ENCODE peak calls at places on chromosome 19, in four cellular contexts. F is body of pancreas, K is ovary, U is vagina. S is an unnamed sample.

GRCh38 chr19:6260912-6261636 is 18.7 kb downstream of the MLLT1 start:
- DNase-seq in U (no peak), K (no peak), F (peak; percentile 37), S (no peak)

GRCh38 chr19:54674021-54674617 is 11.3 kb downstream of the LILRB4 start:
- DNase-seq in U (no peak), K (no peak), F (no peak), S (no peak)

GRCh38 chr19:13135068-13136062 is 14.8 kb downstream of the STX10 start:
- DNase-seq in F (no peak), U (no peak), K (no peak), S (no peak)

GRCh38 chr19:16901491-16902175 is 12.8 kb downstream of the F2RL3 start:
- DNase-seq in F (no peak), K (no peak), U (no peak), S (no peak)

GRCh38 chr19:23527797-23528196 is 132.5 kb upstream of the ZNF91 start:
- DNase-seq in K (no peak), U (no peak), F (no peak), S (no peak)

GRCh38 chr19:46126086-46126485 is 1.6 kb upstream of the IGFL3 start:
- DNase-seq in U (no peak), F (no peak), K (no peak), S (no peak)

GRCh38 chr19:41398042-41398403 is 405 bp downstream of the BCKDHA start:
- DNase-seq in K (no peak), F (no peak), U (no peak), S (no peak)

GRCh38 chr19:406999-407491 is 1.9 kb downstream of the C2CD4C start:
- DNase-seq in K (no peak), F (no peak), U (no peak), S (no peak)

GRCh38 chr19:34135401-34135800 is 36.9 kb upstream of the LSM14A start:
- DNase-seq in K (no peak), U (no peak), F (peak; percentile 64), S (no peak)

GRCh38 chr19:45591004-45591637 is 6.5 kb upstream of the OPA3 start:
- DNase-seq in U (no peak), F (peak; percentile 69), K (no peak), S (no peak)

GRCh38 chr19:43265664-43266025 is 3.7 kb downstream of the PSG9 start:
- DNase-seq in K (no peak), F (no peak), U (no peak), S (no peak)

GRCh38 chr19:18385675-18386542 is at the start of gene GDF15:
- DNase-seq in F (peak; percentile 91), K (peak; percentile 50), U (no peak), S (no peak)

GRCh38 chr19:7830272-7830771 is 304 bp downstream of the EVI5L start:
- DNase-seq in K (peak; percentile 36), U (no peak), F (peak; percentile 39), S (no peak)

GRCh38 chr19:7888826-7889217 is 512 bp downstream of the LRRC8E start:
- DNase-seq in F (no peak), U (no peak), K (no peak), S (no peak)

GRCh38 chr19:33727331-33728028 is 69.2 kb upstream of the KCTD15 start:
- DNase-seq in F (no peak), K (no peak), U (no peak), S (no peak)

GRCh38 chr19:23776507-23777205 is 18.0 kb upstream of the ZNF681 start:
- DNase-seq in K (no peak), U (no peak), F (no peak), S (no peak)

GRCh38 chr19:17590780-17591688 is 35.6 kb downstream of the COLGALT1 start:
- DNase-seq in U (no peak), F (no peak), K (no peak), S (no peak)

GRCh38 chr19:13995878-13996765 is 10.0 kb downstream of the RFX1 start:
- DNase-seq in F (no peak), U (no peak), K (no peak), S (no peak)

GRCh38 chr19:40055049-40055448 is 982 bp downstream of the ZNF780B start:
- DNase-seq in K (no peak), U (no peak), F (no peak), S (no peak)
- H3K27ac ChIP-seq in K (no peak overlapping the region), U (no peak overlapping the region), F (no peak overlapping the region), S (peak overlapping the region; percentile 78)

GRCh38 chr19:58182989-58183821 is at the start of gene ZNF274:
- DNase-seq in K (peak; percentile 96), U (peak; percentile 92), F (peak; percentile 93), S (peak; percentile 84)
- TF ChIP-seq POLR2A in K (peak; percentile 93), U (no peak), F (peak; percentile 82), S (peak; percentile 88)

GRCh38 chr19:56477429-56478338 is 539 bp upstream of the ZNF667 start:
- DNase-seq in U (peak; percentile 89), K (peak; percentile 89), F (peak; percentile 71), S (peak; percentile 71)

GRCh38 chr19:56476093-56476492 is 1.1 kb downstream of the ZNF667 start:
- DNase-seq in F (no peak), K (no peak), U (no peak), S (no peak)

DNA sequence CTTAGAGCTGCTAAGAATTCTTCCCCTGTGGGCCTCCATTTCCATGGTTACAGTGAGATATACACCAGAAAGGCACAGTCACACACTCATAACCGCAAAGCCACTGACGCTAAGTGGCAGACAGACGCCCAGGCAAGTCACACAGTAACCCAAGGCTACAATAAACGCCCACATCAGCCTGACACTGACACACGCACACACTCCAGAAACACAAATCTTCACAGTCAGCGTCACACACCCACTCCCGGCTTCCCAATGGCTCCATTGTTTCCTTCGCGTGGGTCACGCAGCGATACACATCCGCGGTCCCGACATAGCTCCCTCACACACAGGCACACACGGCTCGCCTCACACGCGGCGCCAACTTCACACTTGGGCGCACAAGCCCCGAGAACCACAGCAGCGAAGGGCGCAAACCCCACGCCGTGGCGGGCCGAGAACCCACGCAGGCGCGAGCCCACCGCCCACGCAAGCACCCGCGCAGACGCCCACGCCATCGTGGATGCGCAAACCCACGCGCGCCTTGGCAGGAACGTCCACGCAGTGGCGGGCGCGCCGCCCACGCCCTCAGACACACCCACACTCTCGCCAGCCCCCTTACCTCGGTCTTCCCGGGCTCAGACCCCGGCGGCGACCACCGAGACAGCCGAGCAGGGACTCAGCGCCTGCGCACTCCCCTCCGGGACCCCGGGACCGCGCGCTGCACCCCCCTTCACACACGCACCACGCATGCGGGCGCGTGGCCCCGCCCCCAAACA is at the start of gene ZNF667:
- DNase-seq in K (no peak), F (no peak), U (no peak), S (no peak)
- H3K4me3 ChIP-seq in K (peak within 1 kb of the TSS; percentile 68), F (peak within 1 kb of the TSS; percentile 31), U (peak within 1 kb of the TSS; percentile 54), S (peak within 1 kb of the TSS; percentile 69)

DNA sequence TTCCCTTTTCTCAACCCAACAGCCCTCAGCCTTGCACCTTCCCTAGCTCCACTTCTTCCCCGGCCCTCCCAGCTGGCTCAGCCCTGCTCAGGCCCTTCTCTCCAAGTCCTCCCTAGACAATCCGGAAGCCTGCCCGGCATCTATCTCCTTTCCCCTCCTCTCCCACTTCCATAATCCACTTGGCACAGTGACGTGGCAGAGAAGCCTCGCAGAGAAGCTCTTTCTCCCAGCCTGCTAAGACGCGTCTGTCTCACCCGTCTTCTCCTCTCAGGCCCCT is 1.1 kb downstream of the UBXN6 start:
- DNase-seq in U (no peak), K (no peak), F (no peak), S (no peak)
- H3K27ac ChIP-seq in U (peak overlapping the region; percentile 86), K (peak overlapping the region; percentile 81), F (peak overlapping the region; percentile 64), S (peak overlapping the region; percentile 90)

GRCh38 chr19:49875801-49876421 is 1.2 kb downstream of the AKT1S1 start:
- DNase-seq in K (peak; percentile 73), U (peak; percentile 94), F (no peak), S (peak; percentile 32)
- TF ChIP-seq POLR2A in K (no peak), U (no peak), F (no peak), S (no peak)

S was measured in gastrocnemius medialis.